ENCODE peak calls at places on chromosomes 7 and 10, in four cellular contexts. G is SK-N-SH, L is HCT116, R is H1. P is an unnamed sample.

GRCh38 chr10:76071638-76072317 is 640.4 kb downstream of the LRMDA start:
- DNase-seq in G (no peak), L (no peak), R (no peak), P (no peak)

GRCh38 chr10:10826125-10826524 is 191.5 kb upstream of the CELF2 start:
- DNase-seq in G (no peak), L (no peak), R (no peak), P (no peak)

GRCh38 chr7:138460176-138460648 is at the start of gene TRIM24:
- DNase-seq in G (peak; percentile 99), L (no peak), R (no peak), P (no peak)

GRCh38 chr7:473870-474604 is 45.6 kb downstream of the PDGFA start:
- DNase-seq in G (no peak), L (no peak), R (no peak), P (no peak)

GRCh38 chr7:153452661-153453060 is 599.5 kb upstream of the DPP6 start:
- DNase-seq in G (no peak), L (no peak), R (no peak), P (no peak)

GRCh38 chr7:129394101-129394500 is 40.1 kb upstream of the STRIP2 start:
- DNase-seq in G (no peak), L (no peak), R (no peak), P (no peak)

GRCh38 chr7:128928159-128928558 is 9.6 kb upstream of the IRF5 start:
- DNase-seq in G (no peak), L (no peak), R (no peak), P (no peak)

GRCh38 chr10:34764347-34764991 is 50.6 kb downstream of the PARD3 start:
- DNase-seq in G (no peak), L (no peak), R (no peak), P (no peak)

GRCh38 chr7:93178213-93178612 is 30.0 kb upstream of the SAMD9L start:
- DNase-seq in G (peak; percentile 3), L (no peak), R (no peak), P (peak; percentile 3)

GRCh38 chr7:24024689-24025088 is 259.3 kb upstream of the NPY start:
- DNase-seq in G (peak; percentile 3), L (no peak), R (no peak), P (no peak)

GRCh38 chr10:3666525-3667302 is 118.3 kb downstream of the KLF6 start:
- DNase-seq in G (no peak), L (no peak), R (no peak), P (no peak)

GRCh38 chr7:134834689-134835462 is 55.4 kb downstream of the CALD1 start:
- DNase-seq in G (peak; percentile 22), L (no peak), R (no peak), P (no peak)

GRCh38 chr7:34430456-34430855 is 227.6 kb upstream of the NPSR1 start:
- DNase-seq in G (peak; percentile 23), L (peak; percentile 4), R (no peak), P (peak; percentile 65)

GRCh38 chr10:27504897-27505457 is 873 bp downstream of the RAB18 start:
- DNase-seq in G (no peak), L (no peak), R (no peak), P (no peak)

GRCh38 chr10:69890065-69890831 is 88.5 kb downstream of the COL13A1 start:
- DNase-seq in G (no peak), L (no peak), R (no peak), P (no peak)

GRCh38 chr7:151699920-151700319 is 177.0 kb downstream of the PRKAG2 start:
- DNase-seq in G (no peak), L (no peak), R (no peak), P (no peak)

GRCh38 chr10:80632742-80633141 is 95.0 kb downstream of the SH2D4B start:
- DNase-seq in G (no peak), L (no peak), R (no peak), P (no peak)

GRCh38 chr10:29619273-29619672 is 15.5 kb downstream of the SVIL start:
- DNase-seq in G (no peak), L (no peak), R (no peak), P (no peak)

GRCh38 chr7:113307147-113307546 is 188.8 kb upstream of the SMIM30 start:
- DNase-seq in G (no peak), L (no peak), R (no peak), P (no peak)

GRCh38 chr10:8910314-8910713 is 855.8 kb downstream of the GATA3 start:
- DNase-seq in G (no peak), L (no peak), R (no peak), P (peak; percentile 27)

GRCh38 chr10:18437486-18437885 is 213.9 kb downstream of the NSUN6 start:
- DNase-seq in G (no peak), L (no peak), R (no peak), P (no peak)

GRCh38 chr7:84025332-84025927 is 169.2 kb downstream of the SEMA3A start:
- DNase-seq in G (no peak), L (peak; percentile 51), R (peak; percentile 15), P (peak; percentile 22)

DNA sequence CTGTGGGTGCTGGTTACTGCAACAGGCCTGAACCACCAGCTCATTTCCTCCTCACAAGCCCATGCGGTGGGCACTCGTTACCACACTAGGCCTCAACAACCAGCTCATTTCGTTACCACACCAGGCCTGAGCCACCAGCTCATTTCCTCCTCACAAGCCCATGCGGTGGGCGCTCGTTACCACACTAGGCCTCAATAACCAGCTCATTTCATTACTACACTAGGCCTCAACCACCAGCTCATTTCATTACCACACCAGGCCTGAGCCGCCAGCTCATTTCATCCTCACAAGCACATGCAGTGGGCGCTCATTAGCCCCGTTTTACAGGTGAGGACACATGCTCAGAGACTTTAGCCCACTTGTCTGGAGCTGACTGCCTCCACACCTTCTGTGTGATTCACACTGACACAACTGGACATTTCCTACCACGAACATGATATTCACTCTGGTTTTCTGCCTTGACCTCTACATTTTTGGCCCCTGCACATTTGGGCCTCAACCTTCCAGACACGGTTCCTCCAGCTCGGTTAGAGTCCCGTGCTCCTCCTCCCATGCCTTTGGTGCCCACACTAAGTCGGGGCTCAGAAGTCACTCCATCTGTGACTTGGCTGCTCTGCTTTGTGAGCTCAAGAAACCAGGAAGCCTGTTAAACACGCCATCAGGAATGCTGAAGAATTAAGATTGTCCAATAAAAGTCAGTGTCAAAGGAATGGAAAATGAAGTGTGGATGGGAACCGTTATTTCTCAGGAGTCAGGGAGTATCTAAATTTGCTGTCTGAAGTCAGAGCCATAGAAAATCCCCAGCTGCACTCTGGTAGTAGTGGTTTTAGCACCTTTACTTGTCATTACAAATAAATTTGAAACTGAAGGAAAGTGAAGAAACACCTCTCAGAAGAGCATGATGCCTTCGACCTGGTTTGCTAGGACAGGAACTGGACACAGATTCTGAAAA is 55.8 kb upstream of the LANCL2 start:
- DNase-seq in G (no peak), L (no peak), R (no peak), P (no peak)
- TF ChIP-seq JUND in G (no peak), L (no peak), R (no peak), P (no peak)

DNA sequence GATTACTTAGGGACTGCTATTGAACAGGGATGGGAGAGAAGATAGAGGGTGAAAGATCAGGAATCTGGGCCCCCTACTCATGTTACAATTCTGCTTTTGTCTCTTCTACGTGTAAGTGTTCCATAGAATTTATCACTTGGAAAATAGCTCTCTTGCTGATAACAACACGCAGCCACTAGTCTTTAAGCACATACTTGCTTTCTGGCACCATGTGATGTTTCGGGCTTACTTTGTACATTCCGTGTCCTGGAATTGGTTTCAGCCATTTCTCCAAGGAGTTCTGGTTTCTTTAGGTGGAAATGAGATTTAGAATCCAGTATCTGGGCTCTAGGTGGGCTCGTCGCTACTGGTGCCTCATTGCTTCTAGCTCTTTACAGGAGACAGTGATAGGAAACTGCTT is 59.7 kb downstream of the TFAM start:
- DNase-seq in G (no peak), L (no peak), R (no peak), P (no peak)
- TF ChIP-seq JUND in G (no peak), L (no peak), R (no peak), P (no peak)

DNA sequence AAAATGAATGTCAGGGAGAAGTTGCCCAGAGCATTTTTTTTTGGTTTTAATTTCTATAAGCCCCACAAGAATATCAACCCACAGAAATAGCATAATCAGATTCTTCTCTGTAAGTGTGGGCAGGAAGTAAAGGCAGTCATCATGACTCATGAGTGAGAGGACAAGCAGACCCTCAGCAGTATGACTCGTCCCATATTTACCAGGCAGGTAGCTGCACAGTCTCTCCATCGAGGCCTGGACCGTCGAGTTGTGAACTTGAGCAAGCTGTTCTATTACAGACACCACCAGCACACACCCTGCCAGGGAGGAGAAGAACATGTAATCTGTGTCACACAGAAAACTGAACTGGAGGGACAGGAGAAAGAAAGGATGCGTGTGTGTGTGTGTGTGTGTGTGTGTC is 37.8 kb downstream of the AOAH start:
- DNase-seq in G (no peak), L (peak; percentile 19), R (no peak), P (no peak)
- TF ChIP-seq JUND in G (peak; percentile 24), L (peak; percentile 55), R (no peak), P (no peak)

GRCh38 chr7:107961399-107961798 is 41.6 kb downstream of the LAMB1 start:
- DNase-seq in G (no peak), L (no peak), R (no peak), P (no peak)
- TF ChIP-seq JUND in G (no peak), L (no peak), R (no peak), P (no peak)

GRCh38 chr10:104197364-104197763 is 34.8 kb downstream of the CFAP43 start:
- DNase-seq in G (no peak), L (peak; percentile 13), R (no peak), P (peak; percentile 46)
- TF ChIP-seq JUND in G (no peak), L (peak; percentile 65), R (no peak), P (peak; percentile 89)

GRCh38 chr10:97485647-97486281 is 12.5 kb downstream of the MMS19 start:
- DNase-seq in G (no peak), L (no peak), R (no peak), P (no peak)

GRCh38 chr10:97494863-97495506 is 3.2 kb downstream of the MMS19 start:
- DNase-seq in G (no peak), L (no peak), R (no peak), P (no peak)

GRCh38 chr10:97494151-97494550 is 4.1 kb downstream of the MMS19 start:
- DNase-seq in G (no peak), L (no peak), R (no peak), P (no peak)

DNA sequence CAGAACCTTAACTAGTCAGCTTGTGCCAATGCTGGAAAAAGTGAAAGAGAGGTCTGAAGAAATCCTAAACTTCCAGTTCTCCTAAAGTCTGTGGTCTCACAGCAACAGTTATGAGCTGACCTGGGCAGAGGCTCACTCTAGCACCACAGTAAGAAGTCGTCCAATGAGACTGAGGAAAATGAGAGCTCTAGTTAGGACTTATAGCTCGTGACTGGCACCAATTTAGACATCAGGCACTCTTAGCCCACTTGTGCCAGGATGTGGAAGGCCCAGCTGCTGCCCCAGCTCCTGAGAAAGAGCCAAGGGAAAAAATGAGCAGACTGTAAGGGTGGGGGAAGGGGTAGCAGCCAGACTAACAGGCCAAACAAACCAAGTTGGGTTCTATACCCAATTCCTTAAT is 7.6 kb downstream of the MMS19 start:
- DNase-seq in G (no peak), L (no peak), R (no peak), P (no peak)
- TF ChIP-seq JUND in G (no peak), L (no peak), R (no peak), P (no peak)

DNA sequence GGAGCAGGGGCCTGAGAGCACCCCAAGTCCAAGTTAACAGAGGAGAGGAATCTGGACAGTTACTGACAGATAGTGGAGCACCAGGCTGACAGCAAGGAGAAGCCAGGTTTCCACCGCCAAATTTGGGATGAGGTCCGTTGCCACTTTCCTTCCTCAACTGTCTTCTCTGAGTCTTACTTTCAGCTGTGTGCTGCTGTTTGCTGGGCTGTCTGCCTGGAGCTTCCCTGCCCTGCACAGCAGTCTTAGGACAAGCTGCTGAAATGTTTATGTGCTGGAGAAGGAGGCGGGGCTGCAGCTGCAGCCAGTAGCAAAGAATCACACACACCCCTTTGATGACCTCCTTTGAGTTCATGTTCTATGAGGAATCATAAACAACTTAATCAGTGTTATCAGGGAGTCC is 17.4 kb upstream of the CYP3A7 start:
- DNase-seq in G (no peak), L (no peak), R (no peak), P (no peak)
- TF ChIP-seq JUND in G (no peak), L (no peak), R (no peak), P (no peak)

P was measured in T47D.